ENCODE peak calls at places on chromosomes 12 and 14, in six cellular contexts. T is epithelial cell of esophagus, Q is GM12865, O is dorsolateral prefrontal cortex, D is cardiac fibroblast, X is stomach. C is an unnamed sample.

GRCh38 chr14:32022938-32023466 is 54.1 kb upstream of the ARHGAP5 start:
- DNase-seq in O (no peak), D (no peak), X (no peak), Q (no peak), T (no peak), C (no peak)

GRCh38 chr12:55743967-55744931 is 1.3 kb downstream of the GDF11 start:
- DNase-seq in X (no peak), T (no peak), O (peak), Q (no peak), D (no peak), C (no peak)

GRCh38 chr12:52884526-52885293 is 20.2 kb downstream of the KRT8 start:
- DNase-seq in D (peak), O (peak), Q (peak), X (peak), T (peak), C (peak)

GRCh38 chr12:49892732-49893317 is 10.9 kb downstream of the FAIM2 start:
- DNase-seq in Q (no peak), O (no peak), X (no peak), D (no peak), T (no peak), C (no peak)

GRCh38 chr12:25264862-25265261 is 14.1 kb upstream of the KRAS start:
- DNase-seq in T (no peak), O (no peak), D (no peak), X (no peak), Q (no peak), C (no peak)

GRCh38 chr14:74018029-74018703 is 922 bp downstream of the ENTPD5 start:
- DNase-seq in Q (no peak), T (peak), X (no peak), D (peak), O (no peak), C (no peak)

GRCh38 chr12:132492951-132493350 is 3.0 kb downstream of the FBRSL1 start:
- DNase-seq in D (no peak), T (no peak), X (no peak), O (no peak), Q (no peak), C (no peak)

GRCh38 chr12:116319851-116320621 is 42.5 kb upstream of the MED13L start:
- DNase-seq in D (peak), X (no peak), T (peak), Q (peak), O (no peak), C (no peak)

GRCh38 chr12:100234591-100235304 is 32.1 kb downstream of the DEPDC4 start:
- DNase-seq in T (peak), Q (peak), O (no peak), D (peak), X (no peak), C (no peak)

GRCh38 chr12:62767946-62768345 is 167.0 kb downstream of the PPM1H start:
- DNase-seq in X (no peak), Q (no peak), O (no peak), T (peak), D (no peak), C (no peak)

GRCh38 chr12:88496429-88497190 is 83.7 kb downstream of the KITLG start:
- DNase-seq in T (no peak), O (no peak), Q (no peak), X (no peak), D (peak), C (no peak)

GRCh38 chr12:53696285-53696654 is 20.4 kb upstream of the ATP5MC2 start:
- DNase-seq in Q (peak), D (peak), O (peak), X (peak), T (peak), C (no peak)

GRCh38 chr12:8449293-8449944 is 6.3 kb upstream of the CLEC6A start:
- DNase-seq in O (no peak), Q (peak), T (no peak), D (no peak), X (no peak), C (no peak)

GRCh38 chr12:27400856-27401255 is 45.7 kb upstream of the SMCO2 start:
- DNase-seq in X (no peak), D (no peak), Q (no peak), O (no peak), T (no peak), C (no peak)

GRCh38 chr12:24560867-24561266 is 388.0 kb downstream of the BCAT1 start:
- DNase-seq in O (no peak), D (peak), T (no peak), X (no peak), Q (no peak), C (no peak)

GRCh38 chr12:3171195-3171591 is 94.0 kb downstream of the TSPAN9 start:
- DNase-seq in O (no peak), D (no peak), T (peak), Q (no peak), X (no peak), C (peak)

GRCh38 chr14:43306053-43306452 is 1201.0 kb downstream of the FSCB start:
- DNase-seq in Q (no peak), X (no peak), D (no peak), O (no peak), T (no peak), C (no peak)

GRCh38 chr12:117850048-117850447 is 118.7 kb downstream of the KSR2 start:
- DNase-seq in Q (peak), T (peak), O (peak), X (no peak), D (peak), C (no peak)

GRCh38 chr12:63922446-63922845 is 77.9 kb downstream of the SRGAP1 start:
- DNase-seq in O (no peak), Q (no peak), D (peak), X (no peak), T (peak), C (no peak)

GRCh38 chr12:82627799-82628198 is 58.9 kb upstream of the TMTC2 start:
- DNase-seq in Q (peak), D (peak), O (no peak), T (peak), X (no peak), C (no peak)

GRCh38 chr14:37019488-37019887 is 152.9 kb downstream of the SLC25A21 start:
- DNase-seq in X (no peak), D (no peak), O (no peak), Q (no peak), T (peak), C (no peak)

GRCh38 chr12:105980048-105980447 is 158.7 kb downstream of the NUAK1 start:
- DNase-seq in Q (no peak), O (no peak), T (no peak), X (no peak), D (no peak), C (no peak)

GRCh38 chr14:24368562-24369252 is 723 bp downstream of the NFATC4 start:
- DNase-seq in Q (no peak), T (no peak), X (no peak), O (peak), D (peak), C (peak)

GRCh38 chr14:44873536-44873935 is 88.2 kb downstream of the KLHL28 start:
- DNase-seq in T (no peak), O (no peak), Q (no peak), D (no peak), X (no peak), C (no peak)

GRCh38 chr12:24778486-24779304 is 170.2 kb downstream of the BCAT1 start:
- DNase-seq in Q (peak), O (no peak), X (no peak), D (peak), T (peak), C (no peak)

GRCh38 chr12:21485998-21486397 is 15.4 kb downstream of the RECQL start:
- DNase-seq in T (no peak), D (no peak), Q (no peak), O (no peak), X (no peak), C (no peak)

GRCh38 chr12:97758586-97758985 is 296.0 kb downstream of the RMST start:
- DNase-seq in T (no peak), Q (peak), D (no peak), X (no peak), O (no peak), C (no peak)

GRCh38 chr14:101927859-101928258 is 36.5 kb upstream of the DYNC1H1 start:
- DNase-seq in O (no peak), T (peak), X (peak), D (peak), Q (no peak), C (peak)

GRCh38 chr12:101799774-101800173 is 31.0 kb downstream of the GNPTAB start:
- DNase-seq in X (no peak), Q (peak), D (no peak), O (no peak), T (no peak), C (no peak)

GRCh38 chr12:26119391-26119981 is 5.4 kb downstream of the BHLHE41 start:
- DNase-seq in T (peak), X (no peak), O (peak), Q (peak), D (peak), C (no peak)

GRCh38 chr14:25113394-25113793 is 63.4 kb upstream of the STXBP6 start:
- DNase-seq in T (no peak), D (no peak), O (no peak), X (peak), Q (no peak), C (no peak)

GRCh38 chr12:119179335-119180021 is 747 bp downstream of the HSPB8 start:
- DNase-seq in D (peak), O (no peak), Q (no peak), X (peak), T (peak), C (no peak)

GRCh38 chr14:61502459-61503093 is 181.2 kb downstream of the PRKCH start:
- DNase-seq in O (no peak), D (peak), Q (peak), T (peak), X (no peak), C (no peak)

GRCh38 chr12:67650528-67651379 is 2.2 kb downstream of the DYRK2 start:
- DNase-seq in Q (peak), X (no peak), T (no peak), O (no peak), D (no peak), C (peak)

GRCh38 chr12:2625267-2625666 is 169.5 kb upstream of the FKBP4 start:
- DNase-seq in D (no peak), X (no peak), T (no peak), Q (no peak), O (no peak), C (no peak)

DNA sequence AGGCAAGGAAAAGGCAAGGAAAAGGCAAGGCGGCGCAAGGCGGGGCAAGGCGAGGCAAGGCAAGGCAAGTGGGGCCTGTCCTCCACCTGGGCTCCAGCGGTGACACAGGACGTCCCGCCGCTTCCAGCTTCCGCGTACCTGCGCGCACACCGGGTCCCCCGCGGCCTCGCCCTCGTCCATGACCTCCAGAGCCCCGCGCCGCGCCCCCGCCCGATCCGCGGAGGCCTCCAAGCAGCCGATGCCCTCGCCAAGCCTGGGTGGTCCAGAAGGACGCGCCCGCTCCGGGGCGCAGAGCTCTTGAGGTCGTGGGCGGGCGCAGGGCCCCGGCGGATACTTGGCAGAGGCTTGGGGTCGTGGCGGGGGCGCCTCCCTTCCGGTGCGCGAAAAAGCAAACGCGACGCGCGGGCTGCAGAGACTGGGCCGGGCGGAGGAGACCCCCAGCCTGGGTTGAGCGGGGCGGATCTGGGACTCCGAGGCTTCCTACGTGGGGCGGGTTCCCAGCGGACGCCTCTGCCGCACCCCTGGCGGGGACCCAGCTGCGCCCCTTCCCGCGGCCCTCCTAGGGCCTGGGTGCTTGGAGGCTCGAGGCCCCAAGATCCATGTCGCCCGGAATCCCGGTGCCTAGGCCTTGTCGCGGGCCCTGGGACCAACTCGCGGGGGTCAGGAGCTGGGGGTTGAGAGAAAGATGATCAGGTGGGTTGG is 60.7 kb upstream of the EIF5 start:
- DNase-seq in T (no peak), O (no peak), X (peak), D (no peak), Q (no peak), C (peak)
- H3K4me3 ChIP-seq in T (peak), O (no peak), X (peak), D (peak), Q (no peak), C (no peak)

DNA sequence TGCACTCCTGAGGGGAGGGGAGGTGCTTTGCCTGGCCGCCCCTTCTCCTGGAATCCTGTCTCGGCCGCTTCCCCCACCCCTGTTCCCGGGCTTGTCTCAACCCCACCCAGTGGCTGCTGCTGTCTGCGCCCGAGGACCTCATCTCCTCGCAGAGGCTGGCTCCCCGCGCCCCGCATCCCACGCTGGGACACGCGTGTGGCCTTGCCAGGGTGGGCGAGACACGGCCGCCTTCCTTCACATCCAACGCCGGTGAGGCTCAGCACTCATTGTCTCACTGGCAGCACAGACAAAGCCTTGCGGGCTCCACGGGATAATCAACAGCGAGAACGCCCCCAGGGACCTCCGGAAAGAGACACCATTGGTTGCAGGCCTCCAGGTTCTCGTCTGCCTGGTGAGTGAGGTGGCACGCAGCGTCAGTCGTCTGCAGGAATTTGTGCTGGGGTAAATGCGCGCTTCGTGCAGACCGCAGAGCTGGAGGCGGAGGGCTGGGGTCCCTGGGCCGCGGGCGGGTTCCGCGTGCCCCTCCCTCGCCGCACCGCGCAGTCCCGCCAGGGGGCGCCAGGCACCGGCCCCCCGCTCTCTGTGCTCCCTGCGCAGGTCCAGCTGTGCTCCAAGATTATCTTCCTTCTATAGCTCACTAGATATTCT is 26.8 kb downstream of the CCDC177 start:
- DNase-seq in Q (no peak), T (no peak), O (peak), X (no peak), D (peak), C (peak)
- TF ChIP-seq CTCF in Q (peak), T (peak), O (peak), X (no peak), D (peak), C (peak)

DNA sequence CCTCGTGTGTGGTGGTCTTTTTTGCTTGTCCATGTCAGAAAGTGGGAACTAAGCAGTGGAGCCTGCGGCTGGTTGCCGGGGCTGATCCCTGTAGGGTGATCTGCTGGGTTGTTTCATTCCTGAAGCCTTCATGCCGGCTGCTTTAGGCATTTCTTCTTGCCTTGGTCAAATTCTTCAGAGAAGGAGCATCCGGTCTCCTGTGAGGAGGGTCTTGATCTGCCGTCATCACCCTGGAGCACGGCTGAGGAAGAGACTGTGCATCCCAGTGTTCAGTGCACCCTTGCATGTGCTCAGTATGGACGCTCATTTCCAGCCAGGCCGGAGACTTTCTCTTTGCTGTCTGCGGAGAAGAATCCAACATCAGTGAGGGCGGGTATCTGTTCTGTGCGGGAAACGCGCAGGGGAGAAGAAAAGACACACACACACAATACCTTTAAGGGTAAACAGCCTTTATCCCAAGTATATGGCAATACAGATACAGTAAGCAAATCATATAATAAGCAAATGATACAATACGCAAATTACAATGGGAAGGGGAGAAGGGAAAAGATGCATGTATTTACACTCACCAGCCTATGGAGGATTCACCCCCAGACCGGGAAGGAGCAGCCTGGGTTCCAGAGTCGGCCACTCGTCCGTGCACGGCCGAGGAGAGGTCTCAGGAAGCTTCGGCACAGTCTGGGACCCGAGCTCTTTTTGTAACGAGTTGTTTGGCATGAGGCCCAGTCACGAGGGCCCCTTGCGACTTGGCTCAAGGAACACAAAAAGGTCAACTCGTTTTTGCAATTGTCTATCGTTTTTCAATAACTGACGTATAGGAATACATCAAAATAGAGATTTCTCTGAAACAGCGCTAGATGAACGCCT is 1366.8 kb upstream of the TMEM132C start:
- DNase-seq in T (no peak), O (no peak), Q (no peak), D (no peak), X (no peak), C (no peak)
- H3K4me3 ChIP-seq in T (no peak), O (no peak), Q (no peak), D (no peak), X (no peak), C (no peak)

DNA sequence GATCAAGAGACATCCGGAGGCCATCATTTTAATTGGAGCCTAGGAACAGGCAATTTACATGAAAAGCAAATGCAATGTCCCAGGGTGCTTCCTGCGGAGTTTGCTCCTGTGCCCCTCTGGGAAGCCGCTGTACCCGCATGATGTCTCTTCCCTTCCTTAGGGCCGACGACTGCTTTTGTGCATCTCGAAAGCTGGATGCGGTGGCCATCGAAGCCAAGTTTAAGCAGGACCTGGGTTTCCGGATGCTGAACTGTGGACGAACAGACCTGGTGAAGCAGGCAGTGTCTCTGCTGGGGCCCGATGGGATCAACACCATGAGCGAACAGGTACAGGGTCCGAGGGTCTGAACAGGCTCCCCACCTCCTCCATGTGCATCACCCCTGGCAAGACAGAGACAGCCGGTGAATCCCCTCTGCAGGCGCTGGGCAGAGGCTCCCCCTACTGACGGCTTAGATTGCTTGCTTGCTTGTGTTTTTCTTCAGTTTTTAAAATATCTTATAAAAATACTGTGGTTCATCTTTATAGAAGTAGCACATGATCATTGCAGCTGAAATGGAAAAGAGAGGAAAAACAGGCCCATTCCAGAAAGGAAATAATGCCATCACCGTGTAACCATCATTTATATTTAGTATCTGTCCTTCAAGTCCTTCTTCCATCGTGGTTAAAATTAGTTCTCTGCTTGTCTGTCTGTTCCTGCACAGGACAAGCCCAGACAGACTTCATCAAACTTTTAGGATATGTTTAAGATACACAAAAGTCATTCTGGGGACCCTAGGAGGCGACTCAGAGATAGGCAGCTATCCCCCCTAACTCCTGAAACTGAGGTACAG is 75.4 kb upstream of the PWP1 start:
- DNase-seq in D (peak), X (no peak), O (no peak), Q (peak), T (peak), C (no peak)
- TF ChIP-seq CTCF in D (peak), X (no peak), O (peak), Q (peak), T (peak), C (peak)

GRCh38 chr14:94615254-94615653 is 3.1 kb downstream of the SERPINA3 start:
- DNase-seq in O (no peak), T (no peak), D (no peak), Q (no peak), X (no peak), C (no peak)
- H3K4me3 ChIP-seq in O (no peak), T (no peak), D (no peak), Q (no peak), X (peak), C (no peak)

DNA sequence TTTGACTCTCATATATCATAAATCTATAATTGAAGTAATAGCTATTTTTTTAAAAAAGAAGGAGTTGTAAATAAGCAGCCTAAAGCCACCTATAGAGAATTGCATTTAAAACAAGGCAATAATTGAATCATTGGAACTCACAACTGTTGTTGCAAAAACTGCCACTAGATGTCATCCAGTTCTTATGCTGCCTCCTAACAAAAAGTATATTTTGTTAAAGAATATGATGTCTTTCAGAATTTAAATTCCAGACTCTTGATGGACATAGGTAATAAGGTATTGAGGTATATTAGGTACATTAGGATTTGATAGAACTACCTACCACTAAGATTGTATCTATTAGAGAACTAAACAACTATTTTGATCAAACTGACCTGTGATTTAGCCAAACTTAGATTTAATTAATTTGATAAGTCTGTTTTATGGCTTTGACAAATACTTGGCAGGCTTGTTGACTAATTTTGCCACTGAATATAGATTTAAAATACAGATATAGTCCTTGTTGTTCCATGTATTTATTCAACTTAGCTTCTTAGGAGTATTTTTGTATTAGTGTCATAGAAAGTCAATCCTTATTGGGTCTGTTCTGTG is 401.4 kb downstream of the RPL10L start:
- DNase-seq in X (no peak), T (peak), O (no peak), D (peak), Q (peak), C (no peak)
- TF ChIP-seq CTCF in X (peak), T (peak), O (peak), D (peak), Q (peak), C (peak)

C was measured in kidney.